ENCODE peak calls at places on chromosomes 12 and 14, in six cellular contexts. O, Q, G, Y, W and D are unnamed samples.

GRCh38 chr12:102824218-102824835 is 92.7 kb downstream of the PAH start:
- DNase-seq in W (peak; percentile 34), Y (no peak), G (peak; percentile 22), Q (no peak), O (no peak), D (peak; percentile 43)

GRCh38 chr14:90495357-90496276 is 98.8 kb downstream of the CALM1 start:
- DNase-seq in O (peak; percentile 65), Q (peak; percentile 73), Y (peak; percentile 75), W (peak; percentile 60), G (peak; percentile 83), D (peak; percentile 66)

GRCh38 chr14:102317564-102318248 is 1.8 kb upstream of the ZNF839 start:
- DNase-seq in G (peak; percentile 33), W (peak; percentile 37), Q (peak; percentile 90), Y (no peak), O (no peak), D (no peak)

GRCh38 chr14:24279301-24280186 is 8.1 kb upstream of the RABGGTA start:
- DNase-seq in G (peak; percentile 35), Q (no peak), W (peak; percentile 19), Y (no peak), O (peak; percentile 37), D (no peak)

GRCh38 chr12:53551889-53552291 is 44.6 kb upstream of the NPFF start:
- DNase-seq in G (no peak), W (no peak), O (no peak), Q (no peak), Y (no peak), D (no peak)

GRCh38 chr14:99721792-99722516 is 37.9 kb downstream of the CYP46A1 start:
- DNase-seq in O (no peak), Y (no peak), Q (no peak), G (no peak), W (no peak), D (no peak)

GRCh38 chr12:38905480-38906351 is at the start of gene CPNE8:
- DNase-seq in Q (no peak), W (no peak), O (peak; percentile 38), G (peak; percentile 75), Y (no peak), D (peak; percentile 70)

GRCh38 chr12:19288603-19289244 is 150.6 kb upstream of the AEBP2 start:
- DNase-seq in W (peak; percentile 43), Q (peak; percentile 65), O (peak; percentile 7), Y (peak; percentile 62), G (peak; percentile 36), D (peak; percentile 31)

GRCh38 chr12:53337998-53338397 is 1.8 kb upstream of the SP7 start:
- DNase-seq in G (peak; percentile 12), O (no peak), Q (no peak), Y (no peak), W (no peak), D (no peak)

GRCh38 chr12:110176745-110177144 is 52.6 kb downstream of the IFT81 start:
- DNase-seq in Q (no peak), O (no peak), W (peak; percentile 17), Y (peak; percentile 62), G (no peak), D (no peak)